ENCODE peak calls at places on chromosomes 12 and 14, in four cellular contexts. Z is thoracic aorta, D is kidney, R is Peyer's patch. P is an unnamed sample.

GRCh38 chr12:46555379-46555778 is 182.8 kb upstream of the SLC38A2 start:
- DNase-seq in Z (no peak), D (no peak), R (no peak), P (no peak)

GRCh38 chr14:64060648-64061096 is 207.9 kb downstream of the SYNE2 start:
- DNase-seq in Z (no peak), D (no peak), R (no peak), P (peak; percentile 33)

GRCh38 chr12:127485528-127485927 is 781.4 kb upstream of the TMEM132C start:
- DNase-seq in Z (no peak), D (no peak), R (no peak), P (no peak)

GRCh38 chr12:111462134-111462821 is 56.6 kb downstream of the SH2B3 start:
- DNase-seq in Z (no peak), D (no peak), R (no peak), P (no peak)

GRCh38 chr12:25458047-25458552 is 95.0 kb downstream of the LMNTD1 start:
- DNase-seq in Z (no peak), D (no peak), R (no peak), P (no peak)

GRCh38 chr12:33248364-33248763 is 191.3 kb downstream of the SYT10 start:
- DNase-seq in Z (no peak), D (no peak), R (no peak), P (no peak)

GRCh38 chr14:72443991-72444431 is 449.9 kb downstream of the DPF3 start:
- DNase-seq in Z (no peak), D (no peak), R (peak; percentile 54), P (peak; percentile 86)

GRCh38 chr14:101442451-101442850 is 118.8 kb upstream of the DIO3 start:
- DNase-seq in Z (no peak), D (no peak), R (no peak), P (peak; percentile 53)

GRCh38 chr14:54597795-54598443 is 31.0 kb downstream of the SAMD4A start:
- DNase-seq in Z (no peak), D (no peak), R (no peak), P (no peak)

GRCh38 chr12:4934651-4935050 is 24.9 kb downstream of the KCNA1 start:
- DNase-seq in Z (no peak), D (no peak), R (no peak), P (no peak)

GRCh38 chr14:92586001-92586947 is 72.7 kb downstream of the RIN3 start:
- DNase-seq in Z (peak; percentile 25), D (no peak), R (peak; percentile 27), P (peak; percentile 82)

GRCh38 chr14:92382677-92383076 is 59.7 kb downstream of the SLC24A4 start:
- DNase-seq in Z (no peak), D (no peak), R (no peak), P (no peak)

GRCh38 chr12:11673666-11674464 is 24.4 kb downstream of the ETV6 start:
- DNase-seq in Z (no peak), D (no peak), R (no peak), P (no peak)

GRCh38 chr12:13164859-13165577 is 31.5 kb upstream of the EMP1 start:
- DNase-seq in Z (no peak), D (no peak), R (no peak), P (no peak)

GRCh38 chr14:52380294-52380693 is 66.2 kb downstream of the PTGER2 start:
- DNase-seq in Z (no peak), D (no peak), R (no peak), P (no peak)

GRCh38 chr12:30811966-30812365 is 57.2 kb upstream of the CAPRIN2 start:
- DNase-seq in Z (no peak), D (no peak), R (no peak), P (no peak)

GRCh38 chr12:8648598-8649205 is 13.9 kb downstream of the MFAP5 start:
- DNase-seq in Z (no peak), D (no peak), R (peak; percentile 56), P (peak; percentile 85)

GRCh38 chr14:70640938-70641547 is 673 bp upstream of the TTC9 start:
- DNase-seq in Z (no peak), D (peak; percentile 67), R (peak; percentile 82), P (peak; percentile 62)

GRCh38 chr14:101709962-101710891 is 51.3 kb upstream of the PPP2R5C start:
- DNase-seq in Z (no peak), D (peak; percentile 52), R (peak; percentile 13), P (no peak)

GRCh38 chr14:33782923-33783322 is 168.0 kb downstream of the EGLN3 start:
- DNase-seq in Z (no peak), D (no peak), R (no peak), P (no peak)

GRCh38 chr12:6202846-6203245 is 2.6 kb downstream of the CD9 start:
- DNase-seq in Z (no peak), D (no peak), R (no peak), P (no peak)

GRCh38 chr12:131121705-131122405 is 168.1 kb downstream of the ADGRD1 start:
- DNase-seq in Z (no peak), D (peak; percentile 72), R (no peak), P (no peak)

GRCh38 chr14:34365309-34365915 is 96.6 kb downstream of the SPTSSA start:
- DNase-seq in Z (no peak), D (no peak), R (no peak), P (no peak)

GRCh38 chr14:44959538-44959937 is 2.2 kb downstream of the KLHL28 start:
- DNase-seq in Z (no peak), D (no peak), R (no peak), P (no peak)
- H3K27ac ChIP-seq in Z (no peak overlapping the region), D (no peak overlapping the region), R (no peak overlapping the region), P (no peak overlapping the region)

GRCh38 chr14:69093551-69094421 is 59.1 kb downstream of the DCAF5 start:
- DNase-seq in Z (no peak), D (no peak), R (no peak), P (no peak)

GRCh38 chr14:69094481-69094880 is 58.4 kb downstream of the DCAF5 start:
- DNase-seq in Z (no peak), D (no peak), R (no peak), P (no peak)

GRCh38 chr14:69092840-69093422 is 60.0 kb downstream of the DCAF5 start:
- DNase-seq in Z (no peak), D (no peak), R (no peak), P (no peak)

GRCh38 chr14:69090187-69090789 is 62.6 kb downstream of the DCAF5 start:
- DNase-seq in Z (no peak), D (no peak), R (no peak), P (no peak)

GRCh38 chr14:69091695-69092094 is 61.2 kb downstream of the DCAF5 start:
- DNase-seq in Z (no peak), D (no peak), R (no peak), P (no peak)
- H3K4me3 ChIP-seq in Z (no peak overlapping the region), D (no peak overlapping the region), R (no peak overlapping the region), P (no peak overlapping the region)

GRCh38 chr12:15699886-15700285 is 89.3 kb downstream of the EPS8 start:
- DNase-seq in Z (no peak), D (no peak), R (no peak), P (peak; percentile 53)
- H3K27ac ChIP-seq in Z (peak overlapping the region; percentile 72), D (peak overlapping the region; percentile 69), R (peak overlapping the region; percentile 69), P (no peak overlapping the region)

GRCh38 chr12:57135939-57136338 is 7.7 kb downstream of the LRP1 start:
- DNase-seq in Z (no peak), D (peak; percentile 84), R (no peak), P (no peak)
- H3K4me3 ChIP-seq in Z (peak overlapping the region; percentile 47), D (no peak overlapping the region), R (peak overlapping the region; percentile 15), P (no peak overlapping the region)

DNA sequence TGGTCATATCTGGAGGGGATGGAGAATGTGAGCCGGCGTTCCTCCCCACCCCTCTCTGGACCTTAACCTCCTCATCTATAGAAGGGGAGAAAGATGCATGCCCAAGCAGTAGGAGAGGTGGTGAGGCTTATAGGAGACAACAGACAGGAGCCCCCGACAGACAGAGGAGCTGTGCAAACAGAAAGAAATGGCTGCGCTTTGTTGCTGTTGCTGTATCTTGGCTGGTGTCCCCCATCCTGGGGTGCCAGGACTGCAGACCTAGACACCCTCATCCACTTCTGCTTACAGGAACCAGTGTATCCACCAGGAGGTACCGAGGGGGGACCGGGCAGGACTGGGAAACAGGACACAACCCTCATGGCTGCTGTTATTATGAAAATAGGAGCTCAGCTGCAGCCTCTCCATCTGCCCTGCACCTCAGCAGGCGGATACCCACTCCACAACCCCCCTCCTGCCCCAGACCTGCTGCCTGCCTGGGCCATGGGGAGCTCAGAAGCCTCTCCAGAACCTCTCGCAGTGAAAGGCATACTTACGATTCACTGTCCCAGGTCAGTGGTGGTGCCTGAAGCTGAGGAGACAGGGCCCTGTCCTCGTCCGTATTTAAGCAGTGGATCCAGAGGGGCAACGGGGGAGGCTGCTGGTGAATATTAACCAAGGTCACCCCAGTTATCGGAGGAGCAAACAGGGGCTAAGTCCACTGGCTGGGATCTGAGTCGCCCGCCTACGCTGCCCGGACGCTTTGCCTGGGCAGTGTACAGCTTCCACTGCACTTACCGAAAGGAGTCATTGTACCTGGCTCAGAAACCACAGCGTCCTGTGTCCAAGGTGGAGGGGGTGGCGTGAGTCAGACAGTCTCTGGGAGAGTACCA is at the start of gene SERPINA1:
- DNase-seq in Z (no peak), D (no peak), R (no peak), P (no peak)
- H3K27ac ChIP-seq in Z (no peak within 1 kb of the TSS), D (peak within 1 kb of the TSS; percentile 51), R (peak within 1 kb of the TSS; percentile 82), P (no peak within 1 kb of the TSS)

GRCh38 chr14:44928793-44929192 is 33.0 kb downstream of the KLHL28 start:
- DNase-seq in Z (no peak), D (no peak), R (no peak), P (no peak)
- H3K4me3 ChIP-seq in Z (no peak overlapping the region), D (no peak overlapping the region), R (no peak overlapping the region), P (no peak overlapping the region)

DNA sequence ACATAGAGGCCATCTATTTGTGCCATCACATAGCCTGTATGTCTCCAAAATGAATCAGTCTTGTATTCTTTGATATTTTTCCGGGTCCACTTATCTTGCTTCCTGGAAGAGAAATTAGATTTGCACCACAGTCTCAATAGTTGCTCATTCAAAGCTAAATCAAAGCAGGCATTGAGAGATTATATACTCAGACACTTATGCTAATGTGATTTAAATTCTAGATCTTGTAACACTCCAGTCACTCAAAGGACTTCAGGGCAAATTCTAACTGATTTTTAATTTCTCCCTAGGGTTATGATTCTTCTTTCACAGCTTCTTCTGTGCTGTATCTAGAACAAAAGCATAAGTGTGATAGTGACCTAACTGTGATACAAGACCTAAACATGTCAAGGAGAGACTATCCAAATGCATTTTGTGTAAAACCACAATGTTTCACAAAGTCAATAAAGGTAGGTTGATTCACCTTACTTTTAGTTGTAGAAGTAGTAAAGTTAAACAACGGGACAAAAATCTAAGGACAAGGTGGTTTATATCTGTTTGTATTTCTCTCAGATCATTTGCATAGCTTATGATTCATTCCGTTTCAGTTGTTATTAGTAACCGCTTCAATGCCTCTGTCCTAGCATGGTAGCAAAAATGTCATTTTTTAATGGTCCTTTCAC is 26.8 kb downstream of the PLBD1 start:
- DNase-seq in Z (no peak), D (no peak), R (no peak), P (no peak)
- H3K27ac ChIP-seq in Z (no peak overlapping the region), D (no peak overlapping the region), R (no peak overlapping the region), P (no peak overlapping the region)

DNA sequence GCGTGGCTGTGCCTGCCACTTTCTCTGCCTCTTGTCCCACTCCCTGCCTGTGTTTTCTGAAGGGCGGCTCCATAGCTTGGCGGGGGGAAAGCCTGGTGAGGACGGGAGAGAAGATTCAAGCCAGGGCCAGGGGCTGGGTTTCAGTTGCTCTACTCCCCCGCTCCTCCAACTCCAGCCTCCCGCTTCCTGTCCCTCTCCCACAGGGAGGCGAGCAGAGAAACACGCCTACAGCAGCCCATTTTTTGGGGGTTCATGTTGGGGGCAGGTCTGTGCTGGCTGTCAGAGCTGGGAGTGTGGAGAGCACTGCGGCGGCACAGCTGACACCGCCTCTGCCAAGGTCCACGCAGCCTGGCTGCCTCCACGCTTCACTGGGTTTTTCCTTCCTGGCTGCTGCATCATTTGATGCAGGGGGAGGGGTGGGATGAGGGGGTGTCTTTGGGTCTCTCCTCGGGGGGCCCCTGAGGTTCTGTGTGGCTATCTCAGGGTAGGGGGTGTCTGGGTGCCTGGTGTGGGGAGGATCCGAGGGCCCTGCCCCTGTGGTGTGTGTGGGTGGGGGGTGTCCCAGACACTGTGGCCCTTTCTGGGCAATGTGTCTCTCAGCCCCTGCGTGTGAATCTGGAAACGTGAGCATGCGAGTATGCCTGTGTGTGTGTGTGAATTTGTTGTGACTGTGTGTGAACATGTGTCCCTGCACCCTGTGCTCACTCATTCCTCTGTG is 10.7 kb upstream of the KRT80 start:
- DNase-seq in Z (no peak), D (peak; percentile 87), R (no peak), P (no peak)
- H3K4me3 ChIP-seq in Z (peak overlapping the region; percentile 51), D (no peak overlapping the region), R (no peak overlapping the region), P (no peak overlapping the region)